ENCODE peak calls at places on chromosomes 12 and 14, in five cellular contexts. T, O, Y, P and U are unnamed samples.

GRCh38 chr14:68675233-68675577 is 117.7 kb downstream of the ZFP36L1 start:
- DNase-seq in Y (no peak), O (no peak), P (no peak), T (peak; percentile 40), U (no peak)

GRCh38 chr14:83706555-83706954 is 1823.4 kb upstream of the FLRT2 start:
- DNase-seq in P (no peak), O (peak; percentile 1), T (no peak), Y (no peak), U (no peak)

GRCh38 chr14:79483472-79483871 is 727.8 kb downstream of the DIO2 start:
- DNase-seq in O (no peak), Y (no peak), T (peak; percentile 76), P (no peak), U (no peak)

GRCh38 chr12:67394600-67394999 is 125.4 kb downstream of the CAND1 start:
- DNase-seq in P (peak; percentile 85), T (peak; percentile 72), O (no peak), Y (peak; percentile 70), U (no peak)

GRCh38 chr14:100688598-100689499 is 37.8 kb upstream of the DLK1 start:
- DNase-seq in O (no peak), Y (no peak), T (peak; percentile 76), P (no peak), U (no peak)

GRCh38 chr14:33842299-33842698 is 108.6 kb downstream of the EGLN3 start:
- DNase-seq in O (no peak), P (no peak), T (no peak), Y (no peak), U (no peak)

GRCh38 chr12:2999265-2999841 is 40.2 kb downstream of the TEAD4 start:
- DNase-seq in T (no peak), P (no peak), O (no peak), Y (peak; percentile 66), U (no peak)

GRCh38 chr12:227286-227915 is 13.4 kb upstream of the SLC6A12 start:
- DNase-seq in O (no peak), P (no peak), Y (no peak), T (no peak), U (peak; percentile 74)

GRCh38 chr12:25242981-25243764 is 7.6 kb downstream of the KRAS start:
- DNase-seq in O (no peak), P (no peak), T (peak; percentile 35), Y (no peak), U (no peak)

GRCh38 chr12:25960176-25960575 is 1.7 kb downstream of the RASSF8 start:
- DNase-seq in O (peak; percentile 55), Y (peak; percentile 57), T (peak; percentile 44), P (no peak), U (no peak)

GRCh38 chr14:62443796-62444195 is 601.5 kb downstream of the KCNH5 start:
- DNase-seq in O (no peak), Y (no peak), P (no peak), T (peak; percentile 14), U (no peak)

GRCh38 chr12:12266389-12266872 is 413 bp downstream of the LRP6 start:
- DNase-seq in P (peak; percentile 26), T (no peak), O (peak; percentile 72), Y (peak; percentile 30), U (no peak)

GRCh38 chr12:76856018-76856644 is 22.7 kb downstream of the CSRP2 start:
- DNase-seq in P (no peak), T (no peak), O (no peak), Y (no peak), U (no peak)

GRCh38 chr12:3732901-3733300 is 20.0 kb downstream of the CRACR2A start:
- DNase-seq in O (no peak), T (no peak), Y (no peak), P (no peak), U (no peak)

GRCh38 chr12:81170072-81170471 is 92.2 kb downstream of the ACSS3 start:
- DNase-seq in P (no peak), O (no peak), Y (no peak), T (peak; percentile 7), U (no peak)

GRCh38 chr14:76909266-76909665 is 83.1 kb downstream of the LRRC74A start:
- DNase-seq in P (no peak), Y (no peak), O (no peak), T (no peak), U (no peak)

GRCh38 chr14:91453744-91454143 is 36.1 kb upstream of the CCDC88C start:
- DNase-seq in T (no peak), Y (no peak), P (no peak), O (no peak), U (no peak)

GRCh38 chr14:92963301-92964123 is 40.6 kb downstream of the CHGA start:
- DNase-seq in P (peak; percentile 61), O (no peak), Y (no peak), T (no peak), U (no peak)

GRCh38 chr14:100851586-100851916 is 25.6 kb downstream of the MEG3 start:
- DNase-seq in T (no peak), P (no peak), O (no peak), Y (no peak), U (no peak)

DNA sequence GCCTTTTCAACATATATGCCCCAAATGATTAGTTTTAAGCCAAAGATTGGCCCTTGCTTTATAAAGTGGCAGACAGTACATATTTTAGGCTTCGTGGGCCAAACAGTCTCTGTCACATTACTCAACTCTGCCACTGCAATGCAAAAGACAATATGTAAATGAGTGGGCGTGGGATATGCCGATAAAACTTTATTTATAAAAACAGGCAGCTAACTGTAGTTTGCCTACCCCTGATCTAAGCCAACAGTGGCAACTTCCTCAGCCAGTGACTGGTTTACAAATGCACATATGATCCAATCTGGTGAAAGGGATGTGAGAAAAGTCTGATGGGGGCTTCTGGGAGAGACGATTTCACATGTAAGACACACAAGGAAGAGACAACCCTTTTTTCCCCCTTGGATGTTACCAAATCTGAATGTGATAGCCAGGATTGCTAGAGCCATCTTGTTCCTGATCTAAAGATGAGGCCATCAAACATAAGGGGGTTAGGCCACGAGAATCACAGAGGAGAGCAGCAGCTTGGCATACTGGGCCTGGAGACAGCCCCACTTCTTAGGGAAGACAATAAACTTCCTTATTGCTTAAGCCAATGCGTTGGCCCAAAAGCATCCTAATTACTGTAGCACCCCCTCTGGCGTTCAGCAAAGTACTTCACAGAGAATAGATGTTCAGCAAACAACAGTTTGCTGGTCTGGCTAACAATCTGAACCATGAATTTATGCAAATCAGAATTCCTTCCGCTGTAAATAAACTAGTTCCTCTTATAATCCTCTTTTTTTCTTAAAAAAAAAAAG is 75.2 kb upstream of the TMCC3 start:
- DNase-seq in Y (no peak), P (peak; percentile 13), O (no peak), T (peak; percentile 63), U (no peak)
- TF ChIP-seq CTCF in Y (peak; percentile 26), P (peak; percentile 54), O (peak; percentile 37), T (peak; percentile 47), U (peak; percentile 31)

DNA sequence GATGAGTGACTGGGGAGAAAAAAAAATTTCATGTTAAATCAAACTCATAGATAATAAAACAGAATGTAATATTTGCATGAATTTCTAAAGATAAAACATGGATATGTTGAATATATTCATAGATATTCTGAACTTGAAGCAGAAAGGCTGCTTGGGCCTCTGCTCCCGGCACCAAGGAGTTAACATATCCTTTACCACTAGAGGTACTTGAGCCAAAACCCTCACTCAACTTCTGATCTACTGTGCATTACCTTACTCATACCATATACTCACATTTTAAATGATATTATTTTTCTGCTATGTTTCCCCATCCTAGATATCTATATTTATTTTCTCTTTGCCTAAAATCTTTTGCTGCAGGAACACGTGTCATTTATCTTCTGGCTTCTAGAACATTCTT is 14.9 kb downstream of the AREL1 start:
- DNase-seq in T (no peak), Y (no peak), P (no peak), O (no peak), U (no peak)
- TF ChIP-seq CTCF in T (no peak), Y (no peak), P (no peak), O (no peak), U (no peak)

GRCh38 chr12:84698576-84699333 is 213.8 kb downstream of the SLC6A15 start:
- DNase-seq in O (no peak), P (no peak), Y (no peak), T (no peak), U (no peak)

GRCh38 chr12:84696281-84696680 is 216.3 kb downstream of the SLC6A15 start:
- DNase-seq in P (no peak), T (no peak), Y (no peak), O (no peak), U (no peak)

GRCh38 chr12:84697141-84697540 is 215.5 kb downstream of the SLC6A15 start:
- DNase-seq in O (no peak), T (no peak), P (no peak), Y (no peak), U (no peak)

GRCh38 chr12:84689638-84690037 is 223.0 kb downstream of the SLC6A15 start:
- DNase-seq in T (no peak), P (no peak), O (no peak), Y (no peak), U (no peak)

DNA sequence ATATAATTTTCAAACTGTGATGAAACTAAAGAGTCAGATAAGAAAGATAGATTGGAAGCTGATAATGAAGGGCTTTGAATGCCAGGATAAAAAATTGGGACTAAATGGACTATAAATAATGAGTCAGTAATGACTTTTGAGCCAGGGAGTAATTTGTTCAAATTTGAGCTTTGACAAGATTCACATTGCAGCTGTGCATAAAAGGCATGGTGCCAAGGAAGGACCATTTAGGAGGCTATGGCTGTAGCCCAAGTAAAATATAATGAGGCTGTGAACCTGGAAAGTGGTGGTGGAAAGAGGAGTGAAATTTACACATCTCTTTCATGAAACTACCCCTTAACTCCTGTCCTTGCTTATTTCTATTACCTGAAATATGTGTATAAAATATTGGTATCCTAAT is 218.5 kb downstream of the SLC6A15 start:
- DNase-seq in P (no peak), O (no peak), T (no peak), Y (no peak), U (no peak)
- TF ChIP-seq CTCF in P (no peak), O (no peak), T (no peak), Y (no peak), U (no peak)

DNA sequence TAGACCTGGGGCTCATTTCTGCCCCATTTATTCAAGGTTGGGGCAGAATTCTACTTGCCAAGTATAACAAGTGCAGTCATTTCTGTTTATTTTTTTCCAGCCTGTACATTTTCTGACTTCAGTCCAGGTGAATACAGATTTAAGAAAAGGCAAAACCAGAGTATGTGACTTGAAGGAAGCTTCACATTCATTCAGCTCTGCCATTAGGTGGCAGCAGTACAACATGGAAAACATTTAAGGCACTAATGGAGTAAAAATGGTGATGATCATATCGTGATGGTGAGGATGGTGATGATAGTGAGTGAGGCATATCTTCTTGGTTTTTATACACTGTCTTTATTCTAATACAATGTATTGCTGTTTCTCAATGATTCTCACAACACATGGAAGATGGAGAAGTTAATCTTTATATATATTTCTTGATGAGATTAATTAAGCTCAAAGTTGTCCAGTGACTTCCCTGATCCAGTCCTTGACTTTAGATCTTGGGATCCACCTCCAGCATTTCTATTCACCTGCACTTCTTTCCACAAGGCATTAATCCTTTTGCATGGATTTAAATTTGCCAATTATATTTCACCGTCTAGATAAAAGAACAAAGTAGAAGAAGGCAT is 176.7 kb upstream of the SEL1L start:
- DNase-seq in O (peak; percentile 8), Y (no peak), T (peak; percentile 28), P (no peak), U (no peak)
- TF ChIP-seq CTCF in O (peak; percentile 39), Y (peak; percentile 40), T (peak; percentile 44), P (peak; percentile 48), U (peak; percentile 45)